ENCODE peak calls at places on chromosomes 5 and 9, in five cellular contexts. E is colonic mucosa, I is fibroblast of lung, R is neural progenitor cell, O is mammary epithelial cell. D is an unnamed sample.

GRCh38 chr9:36543916-36544315 is 28.8 kb upstream of the MELK start:
- DNase-seq in E (no peak), I (peak; percentile 60), R (no peak), O (peak; percentile 62), D (no peak)

GRCh38 chr5:107542831-107543231 is 127.9 kb downstream of the EFNA5 start:
- DNase-seq in E (peak; percentile 36), I (peak; percentile 83), R (no peak), O (peak; percentile 71), D (no peak)

GRCh38 chr5:139708877-139709586 is 60.9 kb downstream of the CXXC5 start:
- DNase-seq in E (peak; percentile 50), I (peak; percentile 61), R (peak; percentile 84), O (no peak), D (peak; percentile 96)

GRCh38 chr5:6446626-6447309 is 1.9 kb upstream of the UBE2QL1 start:
- DNase-seq in E (no peak), I (no peak), R (no peak), O (no peak), D (no peak)

GRCh38 chr9:100167176-100167575 is 68.1 kb downstream of the INVS start:
- DNase-seq in E (no peak), I (no peak), R (no peak), O (peak; percentile 16), D (no peak)

GRCh38 chr5:5141625-5142527 is 1.7 kb downstream of the ADAMTS16 start:
- DNase-seq in E (peak; percentile 63), I (peak; percentile 72), R (peak; percentile 81), O (peak; percentile 29), D (peak; percentile 71)

GRCh38 chr5:14143843-14144585 is 872 bp downstream of the TRIO start:
- DNase-seq in E (peak; percentile 41), I (no peak), R (peak; percentile 65), O (peak; percentile 42), D (peak; percentile 76)

GRCh38 chr5:98314262-98314661 is 459.2 kb upstream of the RGMB start:
- DNase-seq in E (no peak), I (peak; percentile 73), R (no peak), O (peak; percentile 82), D (no peak)

GRCh38 chr5:165272471-165272870 is 1767.1 kb downstream of the MAT2B start:
- DNase-seq in E (no peak), I (no peak), R (no peak), O (no peak), D (no peak)

GRCh38 chr5:131521252-131521651 is 113.8 kb downstream of the RAPGEF6 start:
- DNase-seq in E (no peak), I (no peak), R (no peak), O (peak; percentile 77), D (no peak)

GRCh38 chr9:121685146-121685794 is 33.8 kb downstream of the DAB2IP start:
- DNase-seq in E (no peak), I (no peak), R (no peak), O (no peak), D (no peak)

GRCh38 chr9:117644607-117645244 is 59.5 kb upstream of the TLR4 start:
- DNase-seq in E (peak; percentile 77), I (peak; percentile 54), R (peak; percentile 76), O (peak; percentile 55), D (peak; percentile 92)
- H3K4me1 ChIP-seq in E (no peaks in the 10 kb centered on the region), I (no peaks in the 10 kb centered on the region), R (peaks cover 18% of the 10 kb centered on the region), O (no peaks in the 10 kb centered on the region), D (no peaks in the 10 kb centered on the region)

DNA sequence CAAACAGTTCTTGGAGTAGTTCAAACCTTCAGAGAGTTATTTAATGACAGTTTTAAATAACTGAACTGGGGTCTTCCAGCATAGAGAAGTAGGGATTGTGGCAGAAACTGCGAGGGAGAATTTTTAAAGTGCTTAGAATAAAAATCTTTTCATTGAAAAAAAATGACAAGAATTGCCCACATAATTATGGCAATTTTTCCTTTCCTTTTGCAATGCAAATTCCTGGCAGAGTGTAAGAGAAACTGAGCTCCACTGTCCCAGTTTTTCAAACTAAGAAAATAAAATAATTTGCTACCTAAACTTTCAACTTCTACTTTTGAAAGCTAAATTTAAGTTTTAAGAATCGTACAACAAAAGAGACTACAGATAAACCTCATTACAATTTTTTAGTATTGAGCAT is 2.3 kb upstream of the PTGER4 start:
- DNase-seq in E (no peak), I (peak; percentile 37), R (no peak), O (no peak), D (no peak)
- H3K9ac ChIP-seq in E (peak overlapping the region; percentile 59), I (no peak overlapping the region), R (no peak overlapping the region), O (no peak overlapping the region), D (no peak overlapping the region)

GRCh38 chr5:123813937-123814624 is 302.1 kb downstream of the CSNK1G3 start:
- DNase-seq in E (no peak), I (peak; percentile 53), R (no peak), O (peak; percentile 16), D (no peak)

GRCh38 chr5:123817267-123817666 is 305.3 kb downstream of the CSNK1G3 start:
- DNase-seq in E (no peak), I (no peak), R (no peak), O (no peak), D (no peak)

GRCh38 chr5:123813251-123813650 is 301.3 kb downstream of the CSNK1G3 start:
- DNase-seq in E (no peak), I (no peak), R (no peak), O (no peak), D (no peak)

GRCh38 chr5:123811771-123812170 is 299.8 kb downstream of the CSNK1G3 start:
- DNase-seq in E (no peak), I (no peak), R (no peak), O (no peak), D (no peak)

DNA sequence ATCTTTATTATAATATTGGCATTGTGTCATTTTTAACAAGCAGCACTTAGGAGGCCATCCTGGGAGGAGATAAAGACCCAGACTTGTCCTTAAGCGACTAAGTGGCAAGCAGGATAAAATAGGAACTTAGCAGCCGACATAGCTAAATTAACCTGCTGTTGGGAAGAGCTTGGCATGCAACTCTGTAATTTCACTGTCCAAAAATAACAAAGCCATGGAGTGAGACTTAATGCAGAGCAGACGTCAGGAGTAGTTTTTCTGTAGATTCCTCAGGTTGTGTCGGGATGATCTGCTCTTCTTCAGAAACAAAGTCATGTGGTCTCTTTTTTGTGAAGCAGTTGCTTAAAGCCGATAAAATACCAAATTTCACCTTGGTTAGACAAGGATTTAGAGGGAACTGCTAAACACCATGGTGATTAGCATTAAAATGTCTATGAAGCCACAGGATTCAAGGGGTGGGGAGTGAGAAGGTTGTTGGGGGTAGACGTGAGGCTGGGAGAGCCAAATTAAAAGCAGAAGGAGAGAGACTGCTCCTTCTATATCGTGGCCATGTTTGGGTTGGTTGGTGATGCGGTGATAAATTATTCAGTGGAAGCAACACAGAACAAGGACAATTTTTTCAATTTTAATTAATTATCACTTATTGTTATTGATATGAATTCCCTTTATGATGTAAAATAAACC is 303.0 kb downstream of the CSNK1G3 start:
- DNase-seq in E (no peak), I (peak; percentile 27), R (no peak), O (no peak), D (no peak)
- H3K4me3 ChIP-seq in E (no peak overlapping the region), I (no peak overlapping the region), R (no peak overlapping the region), O (no peak overlapping the region), D (no peak overlapping the region)

GRCh38 chr9:89491688-89492087 is 6.2 kb downstream of the SEMA4D start:
- DNase-seq in E (no peak), I (no peak), R (no peak), O (no peak), D (no peak)

GRCh38 chr9:89492586-89492985 is 5.3 kb downstream of the SEMA4D start:
- DNase-seq in E (no peak), I (no peak), R (no peak), O (no peak), D (no peak)

GRCh38 chr9:89493671-89494070 is 4.2 kb downstream of the SEMA4D start:
- DNase-seq in E (no peak), I (no peak), R (peak; percentile 34), O (no peak), D (no peak)

GRCh38 chr9:89494199-89494598 is 3.7 kb downstream of the SEMA4D start:
- DNase-seq in E (no peak), I (no peak), R (no peak), O (no peak), D (no peak)

GRCh38 chr9:89493181-89493580 is 4.7 kb downstream of the SEMA4D start:
- DNase-seq in E (no peak), I (no peak), R (no peak), O (no peak), D (no peak)
- H3K4me1 ChIP-seq in E (no peaks in the 10 kb centered on the region), I (no peaks in the 10 kb centered on the region), R (peaks cover 36% of the 10 kb centered on the region), O (peaks cover 5% of the 10 kb centered on the region), D (peaks cover 4% of the 10 kb centered on the region)

GRCh38 chr5:67266654-67267350 is 70.2 kb upstream of the CD180 start:
- DNase-seq in E (no peak), I (no peak), R (no peak), O (no peak), D (no peak)

GRCh38 chr5:67267522-67268232 is 71.1 kb upstream of the CD180 start:
- DNase-seq in E (peak; percentile 32), I (no peak), R (peak; percentile 24), O (no peak), D (no peak)

GRCh38 chr5:67265951-67266350 is 69.4 kb upstream of the CD180 start:
- DNase-seq in E (no peak), I (peak; percentile 56), R (no peak), O (no peak), D (no peak)

GRCh38 chr5:67272453-67273130 is 76.0 kb upstream of the CD180 start:
- DNase-seq in E (no peak), I (no peak), R (no peak), O (no peak), D (no peak)

DNA sequence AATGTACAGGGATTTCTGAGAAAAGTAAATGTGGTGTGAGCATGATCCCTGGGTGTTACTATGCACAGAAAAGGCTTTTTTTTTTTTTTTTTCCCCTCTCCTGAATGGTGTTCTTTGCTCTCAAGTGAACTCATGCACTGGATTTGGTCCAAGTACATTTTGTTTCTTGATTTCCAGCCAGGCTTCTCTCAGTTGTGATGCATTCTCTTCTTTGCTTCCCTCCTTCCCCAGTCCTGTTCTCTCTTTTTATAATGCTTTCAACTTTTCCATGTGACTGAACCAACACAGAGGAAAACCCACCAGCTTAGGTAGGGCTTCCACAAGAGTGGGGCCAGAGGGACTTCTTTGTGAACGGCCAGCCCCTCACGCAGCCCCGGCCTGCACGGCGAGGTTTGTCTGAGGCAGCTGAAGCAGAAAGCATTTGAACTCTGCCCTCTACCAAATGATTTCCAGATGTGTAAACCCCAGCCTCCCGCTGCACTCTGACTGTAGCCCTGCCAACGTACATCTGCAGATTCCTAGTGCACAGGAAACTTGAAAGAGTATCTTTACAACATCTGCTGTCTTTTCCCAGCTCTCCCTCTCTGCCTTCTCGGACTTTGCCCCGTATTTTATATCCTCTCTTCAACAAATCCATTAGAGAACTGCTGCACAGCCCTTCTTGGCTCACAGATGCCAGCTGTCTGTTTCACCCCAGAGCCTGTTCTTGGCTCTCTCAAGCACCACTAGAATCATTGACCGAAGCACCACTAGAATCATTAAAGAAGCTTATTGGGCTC is 71.8 kb upstream of the CD180 start:
- DNase-seq in E (peak; percentile 72), I (peak; percentile 100), R (peak; percentile 71), O (peak; percentile 85), D (no peak)
- H3K9ac ChIP-seq in E (peak overlapping the region; percentile 22), I (no peak overlapping the region), R (no peak overlapping the region), O (peak overlapping the region; percentile 50), D (no peak overlapping the region)

DNA sequence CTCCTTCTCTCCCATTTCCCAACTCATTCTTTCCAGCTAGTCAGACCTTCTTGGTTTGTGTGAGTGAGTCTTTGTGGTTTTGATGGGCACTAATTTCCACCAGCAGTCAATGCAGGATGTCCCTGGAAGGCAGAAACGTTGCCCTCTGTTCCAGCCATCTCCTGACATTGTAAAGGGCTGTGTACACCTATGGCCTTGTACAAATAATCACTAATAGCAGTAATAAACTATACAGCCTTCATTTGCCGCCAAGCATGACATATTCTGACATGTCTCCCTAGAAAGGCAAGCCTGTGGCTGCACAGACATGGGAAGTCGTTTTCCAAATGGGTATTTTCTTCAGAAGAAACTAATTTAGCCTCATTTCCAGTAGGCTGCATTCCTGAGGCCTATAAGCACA is 18.4 kb upstream of the DENND1A start:
- DNase-seq in E (no peak), I (no peak), R (no peak), O (no peak), D (no peak)
- H3K4me3 ChIP-seq in E (no peak overlapping the region), I (no peak overlapping the region), R (no peak overlapping the region), O (no peak overlapping the region), D (no peak overlapping the region)

D was measured in endodermal cell.